ENCODE peak calls at places on chromosomes 3 and 15, in four cellular contexts. One of them, this sample, is unnamed.

GRCh38 chr3:194139085-194139976 is 3.4 kb downstream of the HES1 start:
- DNase-seq in left ventricle myocardium inferior: peak; percentile 33
- DNase-seq in fibroblast of lung: no peak
- DNase-seq in stomach: no peak
- DNase-seq in this sample: peak; percentile 96

GRCh38 chr3:66858656-66859381 is 139.3 kb upstream of the KBTBD8 start:
- DNase-seq in left ventricle myocardium inferior: no peak
- DNase-seq in fibroblast of lung: no peak
- DNase-seq in stomach: no peak
- DNase-seq in this sample: no peak

GRCh38 chr3:44509985-44510360 is 32.5 kb upstream of the ZNF445 start:
- DNase-seq in fibroblast of lung: peak; percentile 23
- DNase-seq in stomach: no peak
- DNase-seq in left ventricle myocardium inferior: no peak
- DNase-seq in this sample: no peak

GRCh38 chr15:82621970-82622369 is 25.2 kb downstream of the CPEB1 start:
- DNase-seq in stomach: no peak
- DNase-seq in fibroblast of lung: no peak
- DNase-seq in left ventricle myocardium inferior: no peak
- DNase-seq in this sample: no peak

GRCh38 chr3:113747719-113748046 is 848 bp downstream of the ATP6V1A start:
- DNase-seq in stomach: no peak
- DNase-seq in fibroblast of lung: no peak
- DNase-seq in left ventricle myocardium inferior: no peak
- DNase-seq in this sample: no peak

GRCh38 chr3:53045107-53045783 is 628 bp downstream of the SFMBT1 start:
- DNase-seq in left ventricle myocardium inferior: peak; percentile 66
- DNase-seq in stomach: peak; percentile 66
- DNase-seq in fibroblast of lung: peak; percentile 39
- DNase-seq in this sample: peak; percentile 99

GRCh38 chr3:48851407-48851806 is 3.7 kb upstream of the PRKAR2A start:
- DNase-seq in left ventricle myocardium inferior: no peak
- DNase-seq in stomach: no peak
- DNase-seq in fibroblast of lung: peak; percentile 58
- DNase-seq in this sample: no peak

GRCh38 chr3:175495331-175495730 is 636.2 kb downstream of the NAALADL2 start:
- DNase-seq in stomach: no peak
- DNase-seq in left ventricle myocardium inferior: no peak
- DNase-seq in fibroblast of lung: no peak
- DNase-seq in this sample: no peak

GRCh38 chr3:16601539-16602005 is 3.7 kb downstream of the DAZL start:
- DNase-seq in fibroblast of lung: no peak
- DNase-seq in left ventricle myocardium inferior: no peak
- DNase-seq in stomach: no peak
- DNase-seq in this sample: no peak

GRCh38 chr3:154131850-154132249 is 10.7 kb downstream of the ARHGEF26 start:
- DNase-seq in left ventricle myocardium inferior: no peak
- DNase-seq in stomach: no peak
- DNase-seq in fibroblast of lung: no peak
- DNase-seq in this sample: no peak

GRCh38 chr3:89184151-89184550 is 76.7 kb downstream of the EPHA3 start:
- DNase-seq in left ventricle myocardium inferior: no peak
- DNase-seq in stomach: no peak
- DNase-seq in fibroblast of lung: no peak
- DNase-seq in this sample: no peak

GRCh38 chr3:171054921-171055320 is 28.4 kb upstream of the SLC2A2 start:
- DNase-seq in left ventricle myocardium inferior: no peak
- DNase-seq in stomach: no peak
- DNase-seq in fibroblast of lung: peak; percentile 46
- DNase-seq in this sample: no peak

GRCh38 chr15:88894819-88895767 is at the start of gene HAPLN3:
- DNase-seq in left ventricle myocardium inferior: no peak
- DNase-seq in stomach: peak; percentile 49
- DNase-seq in fibroblast of lung: peak; percentile 31
- DNase-seq in this sample: peak; percentile 94

GRCh38 chr3:62084558-62084957 is 288.8 kb downstream of the FEZF2 start:
- DNase-seq in stomach: no peak
- DNase-seq in left ventricle myocardium inferior: no peak
- DNase-seq in fibroblast of lung: no peak
- DNase-seq in this sample: no peak

GRCh38 chr15:99452728-99453643 is 112.8 kb upstream of the MEF2A start:
- DNase-seq in left ventricle myocardium inferior: peak; percentile 89
- DNase-seq in fibroblast of lung: peak; percentile 58
- DNase-seq in stomach: peak; percentile 83
- DNase-seq in this sample: no peak

GRCh38 chr3:175484666-175485065 is 625.5 kb downstream of the NAALADL2 start:
- DNase-seq in fibroblast of lung: no peak
- DNase-seq in stomach: no peak
- DNase-seq in left ventricle myocardium inferior: no peak
- DNase-seq in this sample: no peak

GRCh38 chr3:45319231-45320085 is 68.9 kb upstream of the LARS2 start:
- DNase-seq in left ventricle myocardium inferior: no peak
- DNase-seq in fibroblast of lung: no peak
- DNase-seq in stomach: no peak
- DNase-seq in this sample: no peak

GRCh38 chr3:16516695-16517481 is 3.4 kb upstream of the RFTN1 start:
- DNase-seq in fibroblast of lung: peak; percentile 78
- DNase-seq in stomach: no peak
- DNase-seq in left ventricle myocardium inferior: peak; percentile 41
- DNase-seq in this sample: peak; percentile 94

GRCh38 chr3:71585126-71585525 is 1.6 kb upstream of the FOXP1 start:
- DNase-seq in stomach: no peak
- DNase-seq in fibroblast of lung: no peak
- DNase-seq in left ventricle myocardium inferior: no peak
- DNase-seq in this sample: no peak

GRCh38 chr15:63405683-63406456 is 24.2 kb upstream of the CA12 start:
- DNase-seq in fibroblast of lung: no peak
- DNase-seq in left ventricle myocardium inferior: no peak
- DNase-seq in stomach: no peak
- DNase-seq in this sample: no peak

GRCh38 chr3:66860771-66861170 is 137.3 kb upstream of the KBTBD8 start:
- DNase-seq in fibroblast of lung: no peak
- DNase-seq in stomach: no peak
- DNase-seq in left ventricle myocardium inferior: no peak
- DNase-seq in this sample: no peak

GRCh38 chr3:11768604-11769003 is 78.1 kb downstream of the TAMM41 start:
- DNase-seq in stomach: no peak
- DNase-seq in left ventricle myocardium inferior: no peak
- DNase-seq in fibroblast of lung: no peak
- DNase-seq in this sample: no peak

GRCh38 chr3:65338571-65338970 is 650.8 kb upstream of the ADAMTS9 start:
- DNase-seq in fibroblast of lung: peak; percentile 47
- DNase-seq in stomach: no peak
- DNase-seq in left ventricle myocardium inferior: no peak
- DNase-seq in this sample: no peak

GRCh38 chr3:58952128-58952917 is 97.5 kb downstream of the CFAP20DC start:
- DNase-seq in stomach: no peak
- DNase-seq in fibroblast of lung: no peak
- DNase-seq in left ventricle myocardium inferior: no peak
- DNase-seq in this sample: peak; percentile 27

GRCh38 chr3:65048151-65048550 is 360.4 kb upstream of the ADAMTS9 start:
- DNase-seq in left ventricle myocardium inferior: no peak
- DNase-seq in stomach: no peak
- DNase-seq in fibroblast of lung: no peak
- DNase-seq in this sample: peak; percentile 57

GRCh38 chr3:162704991-162705390 is 1208.4 kb downstream of the OTOL1 start:
- DNase-seq in left ventricle myocardium inferior: no peak
- DNase-seq in fibroblast of lung: no peak
- DNase-seq in stomach: no peak
- DNase-seq in this sample: peak; percentile 23
- H3K4me3 ChIP-seq in left ventricle myocardium inferior: no peak overlapping the region
- H3K4me3 ChIP-seq in fibroblast of lung: no peak overlapping the region
- H3K4me3 ChIP-seq in stomach: no peak overlapping the region
- H3K4me3 ChIP-seq in this sample: no peak overlapping the region

GRCh38 chr3:78659386-78659987 is 1108.3 kb downstream of the ROBO1 start:
- DNase-seq in fibroblast of lung: peak; percentile 67
- DNase-seq in stomach: peak; percentile 41
- DNase-seq in left ventricle myocardium inferior: no peak
- DNase-seq in this sample: peak; percentile 23
- TF ChIP-seq CTCF in fibroblast of lung: peak; percentile 47
- TF ChIP-seq CTCF in stomach: peak; percentile 27
- TF ChIP-seq CTCF in left ventricle myocardium inferior: peak; percentile 75
- TF ChIP-seq CTCF in this sample: peak; percentile 64

GRCh38 chr3:37785718-37786117 is 76.0 kb upstream of the CTDSPL start:
- DNase-seq in left ventricle myocardium inferior: no peak
- DNase-seq in stomach: no peak
- DNase-seq in fibroblast of lung: no peak
- DNase-seq in this sample: no peak
- H3K27me3 ChIP-seq in left ventricle myocardium inferior: no peaks in the 10 kb centered on the region
- H3K27me3 ChIP-seq in stomach: no peaks in the 10 kb centered on the region
- H3K27me3 ChIP-seq in fibroblast of lung: peaks cover 16% of the 10 kb centered on the region
- H3K27me3 ChIP-seq in this sample: peaks cover 64% of the 10 kb centered on the region

GRCh38 chr3:197950661-197951029 is 655 bp downstream of the RPL35A start:
- DNase-seq in stomach: no peak
- DNase-seq in left ventricle myocardium inferior: no peak
- DNase-seq in fibroblast of lung: no peak
- DNase-seq in this sample: no peak
- H3K4me3 ChIP-seq in stomach: peak overlapping the region; percentile 79
- H3K4me3 ChIP-seq in left ventricle myocardium inferior: peak overlapping the region; percentile 74
- H3K4me3 ChIP-seq in fibroblast of lung: peak overlapping the region; percentile 98
- H3K4me3 ChIP-seq in this sample: peak overlapping the region; percentile 82

DNA sequence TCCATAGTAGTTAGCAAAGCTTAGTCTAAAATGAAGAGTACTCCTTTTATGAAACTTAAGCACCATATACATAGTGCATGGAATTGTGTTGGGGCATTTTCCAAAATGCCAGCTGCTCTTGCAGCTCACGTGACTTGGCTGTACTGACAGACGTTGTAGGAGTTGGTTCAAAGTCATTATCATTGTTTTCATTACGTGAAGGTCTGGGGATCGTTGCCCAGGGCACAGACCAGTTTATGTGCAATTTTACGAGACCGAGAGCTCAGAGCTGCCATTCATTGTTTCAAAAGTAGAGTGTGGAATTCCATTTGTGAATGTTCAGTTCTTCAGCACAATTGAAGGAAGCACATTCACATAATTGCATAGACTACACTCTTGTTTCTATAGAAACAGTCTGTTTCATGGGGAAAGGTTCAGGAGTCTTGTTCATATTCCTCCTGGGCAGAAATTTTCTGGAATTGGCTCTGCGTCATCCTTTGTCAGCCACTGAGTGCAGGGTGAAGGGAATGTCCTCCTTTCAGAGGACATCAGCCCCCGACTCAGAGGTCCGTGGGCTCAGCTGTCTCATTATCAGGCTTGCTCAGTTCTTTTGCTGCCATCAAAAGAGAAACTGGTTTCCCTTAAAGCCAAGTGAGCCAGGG is 54.5 kb downstream of the GABRG3 start:
- DNase-seq in fibroblast of lung: no peak
- DNase-seq in stomach: no peak
- DNase-seq in left ventricle myocardium inferior: no peak
- DNase-seq in this sample: no peak
- TF ChIP-seq CTCF in fibroblast of lung: no peak
- TF ChIP-seq CTCF in stomach: no peak
- TF ChIP-seq CTCF in left ventricle myocardium inferior: no peak
- TF ChIP-seq CTCF in this sample: no peak

DNA sequence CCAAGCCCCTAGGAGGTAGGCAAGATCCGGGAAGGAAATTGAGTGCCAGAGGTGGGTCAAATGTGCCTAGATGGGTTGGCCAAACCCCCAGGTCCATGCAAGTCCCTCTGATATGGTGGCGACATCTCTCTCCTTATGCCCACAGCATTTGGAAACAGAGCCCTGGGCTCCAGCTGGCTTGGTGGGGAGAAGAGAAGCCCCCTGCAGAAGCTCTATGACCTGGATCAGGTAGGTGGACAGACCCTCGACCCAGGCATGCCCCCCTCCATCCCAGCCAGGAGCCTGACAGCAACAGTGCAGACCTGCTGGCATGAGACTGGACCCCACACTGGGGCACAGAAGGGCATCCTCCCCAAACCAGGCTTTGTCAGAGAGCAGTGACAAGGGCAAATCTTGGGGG is 12.2 kb downstream of the CHST13 start:
- DNase-seq in left ventricle myocardium inferior: peak; percentile 5
- DNase-seq in stomach: no peak
- DNase-seq in fibroblast of lung: no peak
- DNase-seq in this sample: peak; percentile 36
- H3K27me3 ChIP-seq in left ventricle myocardium inferior: peaks cover 23% of the 10 kb centered on the region
- H3K27me3 ChIP-seq in stomach: no peaks in the 10 kb centered on the region
- H3K27me3 ChIP-seq in fibroblast of lung: peaks cover 26% of the 10 kb centered on the region
- H3K27me3 ChIP-seq in this sample: peaks cover 34% of the 10 kb centered on the region

This sample was measured in osteoblast.